ENCODE peak calls at places on chromosomes 16 and 17, in ten cellular contexts. Y is cardiac muscle cell, N is HCT116, Q is fibroblast of lung, T is lower leg skin, W is body of pancreas, I is uterus, Z is thoracic aorta, S is ovary, E is choroid plexus epithelial cell. G is an unnamed sample.

GRCh38 chr16:85103096-85104079 is 8.9 kb downstream of the CIBAR2 start:
- DNase-seq in Y (no peak), N (no peak), Q (no peak), T (no peak), W (no peak), I (no peak), Z (no peak), S (no peak), E (no peak), G (no peak)

GRCh38 chr17:57948555-57949420 is 6.4 kb downstream of the CUEDC1 start:
- DNase-seq in Y (peak; percentile 82), N (peak; percentile 100), Q (peak; percentile 98), T (no peak), W (peak; percentile 20), I (peak; percentile 57), Z (no peak), S (no peak), E (peak; percentile 92), G (peak; percentile 98)

GRCh38 chr17:16255481-16255901 is 38.5 kb downstream of the PIGL start:
- DNase-seq in Y (peak; percentile 84), N (no peak), Q (peak; percentile 58), T (no peak), W (peak; percentile 82), I (peak; percentile 40), Z (peak; percentile 15), S (peak; percentile 49), E (peak; percentile 43), G (peak; percentile 47)

GRCh38 chr16:7791191-7791590 is 458.5 kb downstream of the RBFOX1 start:
- DNase-seq in Y (no peak), N (no peak), Q (no peak), T (no peak), W (no peak), I (no peak), Z (no peak), S (no peak), E (no peak), G (no peak)

GRCh38 chr17:80261159-80261894 is 675 bp downstream of the RNF213 start:
- DNase-seq in Y (peak; percentile 64), N (no peak), Q (peak; percentile 29), T (peak; percentile 91), W (peak; percentile 67), I (peak; percentile 53), Z (no peak), S (peak; percentile 55), E (peak; percentile 55), G (peak; percentile 54)

GRCh38 chr17:57370051-57370581 is 113.8 kb downstream of the MSI2 start:
- DNase-seq in Y (peak; percentile 92), N (no peak), Q (peak; percentile 82), T (no peak), W (no peak), I (no peak), Z (no peak), S (no peak), E (peak; percentile 93), G (peak; percentile 61)

GRCh38 chr17:76566613-76566943 is 19.1 kb downstream of the ST6GALNAC2 start:
- DNase-seq in Y (no peak), N (no peak), Q (no peak), T (no peak), W (no peak), I (no peak), Z (no peak), S (no peak), E (no peak), G (no peak)

GRCh38 chr17:48052956-48053757 is 5.0 kb downstream of the NFE2L1 start:
- DNase-seq in Y (peak; percentile 62), N (no peak), Q (no peak), T (peak; percentile 93), W (peak; percentile 75), I (peak; percentile 83), Z (peak; percentile 20), S (peak; percentile 81), E (peak; percentile 89), G (peak; percentile 52)

GRCh38 chr16:87806608-87807546 is 41.1 kb upstream of the KLHDC4 start:
- DNase-seq in Y (peak; percentile 88), N (peak; percentile 77), Q (peak; percentile 90), T (peak; percentile 89), W (peak; percentile 62), I (no peak), Z (peak; percentile 16), S (no peak), E (peak; percentile 88), G (peak; percentile 58)
- H3K4me3 ChIP-seq in Y (no peak overlapping the region), N (peak overlapping the region; percentile 66), Q (peak overlapping the region; percentile 1), T (no peak overlapping the region), W (peak overlapping the region; percentile 8), I (no peak overlapping the region), Z (peak overlapping the region; percentile 70), S (peak overlapping the region; percentile 23), E (peak overlapping the region; percentile 32), G (peak overlapping the region; percentile 35)

GRCh38 chr17:31174215-31174614 is 79.4 kb downstream of the NF1 start:
- DNase-seq in Y (no peak), N (no peak), Q (no peak), T (no peak), W (no peak), I (no peak), Z (no peak), S (no peak), E (no peak), G (no peak)

GRCh38 chr17:31172388-31172787 is 77.6 kb downstream of the NF1 start:
- DNase-seq in Y (no peak), N (no peak), Q (no peak), T (no peak), W (no peak), I (no peak), Z (no peak), S (no peak), E (no peak), G (no peak)

GRCh38 chr17:31175237-31175636 is 80.5 kb downstream of the NF1 start:
- DNase-seq in Y (no peak), N (no peak), Q (no peak), T (no peak), W (no peak), I (no peak), Z (no peak), S (no peak), E (no peak), G (no peak)

GRCh38 chr17:31167111-31167510 is 72.3 kb downstream of the NF1 start:
- DNase-seq in Y (no peak), N (no peak), Q (peak; percentile 13), T (no peak), W (no peak), I (no peak), Z (no peak), S (no peak), E (no peak), G (no peak)

GRCh38 chr17:31171711-31172110 is 76.9 kb downstream of the NF1 start:
- DNase-seq in Y (no peak), N (no peak), Q (peak; percentile 10), T (no peak), W (no peak), I (no peak), Z (no peak), S (no peak), E (no peak), G (no peak)
- TF ChIP-seq CTCF in Y (no peak), N (no peak), Q (no peak), T (no peak), W (no peak), I (no peak), Z (no peak), S (no peak), E (no peak), G (no peak)

GRCh38 chr16:22325598-22326368 is 28.6 kb downstream of the POLR3E start:
- DNase-seq in Y (no peak), N (no peak), Q (no peak), T (peak; percentile 81), W (no peak), I (no peak), Z (no peak), S (no peak), E (no peak), G (no peak)

GRCh38 chr16:22328081-22328725 is 31.0 kb downstream of the POLR3E start:
- DNase-seq in Y (no peak), N (no peak), Q (no peak), T (peak; percentile 76), W (no peak), I (no peak), Z (no peak), S (no peak), E (no peak), G (no peak)

GRCh38 chr16:22326771-22327445 is 29.7 kb downstream of the POLR3E start:
- DNase-seq in Y (no peak), N (no peak), Q (no peak), T (peak; percentile 75), W (no peak), I (no peak), Z (no peak), S (no peak), E (no peak), G (no peak)

GRCh38 chr16:22326369-22326652 is 29.1 kb downstream of the POLR3E start:
- DNase-seq in Y (no peak), N (no peak), Q (no peak), T (no peak), W (no peak), I (no peak), Z (no peak), S (no peak), E (no peak), G (no peak)

DNA sequence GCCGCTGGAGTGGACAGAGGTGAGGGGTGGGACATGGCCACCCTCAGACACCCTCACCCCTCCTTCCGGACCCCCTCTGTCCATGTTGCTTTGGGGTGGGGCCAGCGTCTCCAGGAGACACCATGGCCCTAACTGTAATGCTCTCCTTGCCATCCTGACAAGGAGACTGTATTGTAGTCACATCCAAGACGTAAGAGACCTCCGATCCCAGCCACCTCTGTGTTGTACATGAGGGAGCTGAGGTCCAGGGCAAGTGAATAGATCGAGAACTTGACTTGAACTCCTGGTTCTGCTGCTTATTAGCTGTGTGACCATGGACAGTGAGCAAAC is 30.2 kb downstream of the POLR3E start:
- DNase-seq in Y (no peak), N (no peak), Q (no peak), T (peak; percentile 74), W (no peak), I (no peak), Z (no peak), S (no peak), E (no peak), G (no peak)
- H3K4me3 ChIP-seq in Y (no peak overlapping the region), N (no peak overlapping the region), Q (no peak overlapping the region), T (no peak overlapping the region), W (no peak overlapping the region), I (no peak overlapping the region), Z (no peak overlapping the region), S (no peak overlapping the region), E (no peak overlapping the region), G (no peak overlapping the region)

DNA sequence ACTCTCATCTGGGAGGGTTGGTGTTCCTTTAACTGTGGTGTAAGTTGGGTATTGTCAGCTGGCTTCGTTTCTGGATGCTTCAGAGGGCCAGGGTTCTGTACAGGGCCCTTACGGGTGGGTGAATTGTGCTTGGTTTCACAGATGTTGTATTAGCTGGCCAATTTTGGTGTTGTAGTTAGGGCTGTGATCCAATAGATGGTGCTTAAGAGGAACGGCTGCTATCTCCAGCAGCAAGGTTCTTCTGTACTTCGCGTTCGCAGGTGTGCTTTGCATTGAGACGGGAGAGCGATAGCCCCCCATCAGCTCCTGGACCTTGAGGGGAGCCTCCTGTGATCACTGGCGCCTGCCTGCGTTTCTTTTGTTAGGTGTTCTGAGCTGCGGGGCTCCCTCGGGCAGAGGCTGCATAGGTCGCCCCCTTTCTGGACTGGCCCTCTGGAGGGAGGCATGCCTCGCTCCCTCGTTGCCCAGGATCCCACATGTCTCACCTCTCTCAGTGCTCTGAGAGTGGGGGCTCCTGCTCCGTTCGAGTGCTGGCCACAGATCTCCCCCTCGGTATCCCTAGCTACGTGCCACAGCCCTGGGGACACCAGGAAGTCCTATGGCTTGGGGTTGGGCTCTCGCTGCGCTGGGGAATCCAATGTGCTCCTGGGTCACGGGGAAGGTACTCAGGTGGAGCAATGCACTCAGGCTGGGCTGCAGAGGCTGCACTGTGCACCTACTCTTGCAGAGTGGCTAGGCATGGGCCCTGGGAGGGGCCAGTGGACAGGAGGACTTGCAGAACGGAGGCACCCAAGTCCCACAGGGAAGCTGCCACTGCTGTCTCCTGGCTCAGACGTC is 844 bp upstream of the PRDM7 start:
- DNase-seq in Y (peak; percentile 43), N (no peak), Q (peak; percentile 42), T (peak; percentile 83), W (no peak), I (no peak), Z (no peak), S (no peak), E (peak; percentile 74), G (peak; percentile 39)
- TF ChIP-seq CTCF in Y (no peak), N (no peak), Q (no peak), T (no peak), W (no peak), I (no peak), Z (no peak), S (no peak), E (peak; percentile 21), G (no peak)